ENCODE peak calls at places on chromosomes 13 and 19, in ten cellular contexts. One of them, this sample, is unnamed.

GRCh38 chr19:11223208-11223607 is 16.2 kb upstream of the ANGPTL8 start:
- DNase-seq in spleen: no peak
- DNase-seq in tibial nerve: no peak
- DNase-seq in esophagus squamous epithelium: no peak
- DNase-seq in IMR-90: no peak
- DNase-seq in transverse colon: no peak
- DNase-seq in uterus: no peak
- DNase-seq in GM12878: no peak
- DNase-seq in ovary: no peak
- DNase-seq in adrenal gland: no peak
- DNase-seq in this sample: no peak

GRCh38 chr13:46347277-46347676 is 39.8 kb downstream of the RUBCNL start:
- DNase-seq in spleen: no peak
- DNase-seq in tibial nerve: no peak
- DNase-seq in esophagus squamous epithelium: no peak
- DNase-seq in IMR-90: no peak
- DNase-seq in transverse colon: no peak
- DNase-seq in uterus: no peak
- DNase-seq in GM12878: no peak
- DNase-seq in ovary: no peak
- DNase-seq in adrenal gland: no peak
- DNase-seq in this sample: no peak

GRCh38 chr13:28299941-28300340 is 161.6 kb downstream of the PAN3 start:
- DNase-seq in spleen: no peak
- DNase-seq in tibial nerve: no peak
- DNase-seq in esophagus squamous epithelium: no peak
- DNase-seq in IMR-90: no peak
- DNase-seq in transverse colon: no peak
- DNase-seq in uterus: no peak
- DNase-seq in GM12878: no peak
- DNase-seq in ovary: no peak
- DNase-seq in adrenal gland: no peak
- DNase-seq in this sample: no peak

GRCh38 chr13:33472446-33472845 is 186.9 kb upstream of the STARD13 start:
- DNase-seq in spleen: no peak
- DNase-seq in tibial nerve: no peak
- DNase-seq in esophagus squamous epithelium: no peak
- DNase-seq in IMR-90: no peak
- DNase-seq in transverse colon: no peak
- DNase-seq in uterus: no peak
- DNase-seq in GM12878: no peak
- DNase-seq in ovary: no peak
- DNase-seq in adrenal gland: no peak
- DNase-seq in this sample: no peak

GRCh38 chr13:113321546-113321945 is 24.5 kb downstream of the LAMP1 start:
- DNase-seq in spleen: no peak
- DNase-seq in tibial nerve: no peak
- DNase-seq in esophagus squamous epithelium: no peak
- DNase-seq in IMR-90: no peak
- DNase-seq in transverse colon: no peak
- DNase-seq in uterus: no peak
- DNase-seq in GM12878: no peak
- DNase-seq in ovary: no peak
- DNase-seq in adrenal gland: no peak
- DNase-seq in this sample: no peak

GRCh38 chr19:788821-789472 is 8.3 kb upstream of the PTBP1 start:
- DNase-seq in spleen: no peak
- DNase-seq in tibial nerve: no peak
- DNase-seq in esophagus squamous epithelium: no peak
- DNase-seq in IMR-90: no peak
- DNase-seq in transverse colon: no peak
- DNase-seq in uterus: no peak
- DNase-seq in GM12878: no peak
- DNase-seq in ovary: no peak
- DNase-seq in adrenal gland: no peak
- DNase-seq in this sample: no peak

GRCh38 chr19:40143612-40144011 is 47.6 kb upstream of the MAP3K10 start:
- DNase-seq in spleen: peak
- DNase-seq in tibial nerve: no peak
- DNase-seq in esophagus squamous epithelium: no peak
- DNase-seq in IMR-90: no peak
- DNase-seq in transverse colon: peak
- DNase-seq in uterus: no peak
- DNase-seq in GM12878: no peak
- DNase-seq in ovary: no peak
- DNase-seq in adrenal gland: no peak
- DNase-seq in this sample: no peak

GRCh38 chr13:109144693-109145437 is 515.5 kb downstream of the MYO16 start:
- DNase-seq in spleen: no peak
- DNase-seq in tibial nerve: no peak
- DNase-seq in esophagus squamous epithelium: no peak
- DNase-seq in IMR-90: no peak
- DNase-seq in transverse colon: no peak
- DNase-seq in uterus: no peak
- DNase-seq in GM12878: no peak
- DNase-seq in ovary: no peak
- DNase-seq in adrenal gland: no peak
- DNase-seq in this sample: no peak

GRCh38 chr19:46132508-46133100 is 8.1 kb upstream of the IGFL3 start:
- DNase-seq in spleen: no peak
- DNase-seq in tibial nerve: no peak
- DNase-seq in esophagus squamous epithelium: no peak
- DNase-seq in IMR-90: no peak
- DNase-seq in transverse colon: no peak
- DNase-seq in uterus: no peak
- DNase-seq in GM12878: no peak
- DNase-seq in ovary: no peak
- DNase-seq in adrenal gland: no peak
- DNase-seq in this sample: peak

GRCh38 chr19:16541526-16542044 is 652 bp downstream of the CHERP start:
- DNase-seq in spleen: no peak
- DNase-seq in tibial nerve: no peak
- DNase-seq in esophagus squamous epithelium: no peak
- DNase-seq in IMR-90: peak
- DNase-seq in transverse colon: no peak
- DNase-seq in uterus: no peak
- DNase-seq in GM12878: no peak
- DNase-seq in ovary: no peak
- DNase-seq in adrenal gland: no peak
- DNase-seq in this sample: no peak

GRCh38 chr19:10535613-10536012 is 8.1 kb upstream of the ATG4D start:
- DNase-seq in spleen: no peak
- DNase-seq in tibial nerve: no peak
- DNase-seq in esophagus squamous epithelium: no peak
- DNase-seq in IMR-90: peak
- DNase-seq in transverse colon: no peak
- DNase-seq in uterus: no peak
- DNase-seq in GM12878: no peak
- DNase-seq in ovary: no peak
- DNase-seq in adrenal gland: no peak
- DNase-seq in this sample: no peak

GRCh38 chr13:48492123-48493075 is 40.5 kb downstream of the RCBTB2 start:
- DNase-seq in spleen: peak
- DNase-seq in tibial nerve: peak
- DNase-seq in esophagus squamous epithelium: peak
- DNase-seq in IMR-90: peak
- DNase-seq in transverse colon: peak
- DNase-seq in uterus: peak
- DNase-seq in GM12878: peak
- DNase-seq in ovary: peak
- DNase-seq in adrenal gland: peak
- DNase-seq in this sample: no peak

GRCh38 chr19:48613024-48613851 is 1.6 kb downstream of the FAM83E start:
- DNase-seq in spleen: peak
- DNase-seq in tibial nerve: no peak
- DNase-seq in esophagus squamous epithelium: no peak
- DNase-seq in IMR-90: no peak
- DNase-seq in transverse colon: peak
- DNase-seq in uterus: no peak
- DNase-seq in GM12878: no peak
- DNase-seq in ovary: no peak
- DNase-seq in adrenal gland: no peak
- DNase-seq in this sample: no peak

GRCh38 chr19:35117017-35117570 is 1.5 kb downstream of the FXYD3 start:
- DNase-seq in spleen: no peak
- DNase-seq in tibial nerve: no peak
- DNase-seq in esophagus squamous epithelium: no peak
- DNase-seq in IMR-90: no peak
- DNase-seq in transverse colon: no peak
- DNase-seq in uterus: no peak
- DNase-seq in GM12878: no peak
- DNase-seq in ovary: no peak
- DNase-seq in adrenal gland: no peak
- DNase-seq in this sample: no peak

GRCh38 chr19:35117791-35118190 is 2.2 kb downstream of the FXYD3 start:
- DNase-seq in spleen: no peak
- DNase-seq in tibial nerve: no peak
- DNase-seq in esophagus squamous epithelium: no peak
- DNase-seq in IMR-90: no peak
- DNase-seq in transverse colon: peak
- DNase-seq in uterus: no peak
- DNase-seq in GM12878: no peak
- DNase-seq in ovary: no peak
- DNase-seq in adrenal gland: no peak
- DNase-seq in this sample: no peak

GRCh38 chr19:35119091-35119490 is 3.5 kb downstream of the FXYD3 start:
- DNase-seq in spleen: no peak
- DNase-seq in tibial nerve: no peak
- DNase-seq in esophagus squamous epithelium: no peak
- DNase-seq in IMR-90: no peak
- DNase-seq in transverse colon: no peak
- DNase-seq in uterus: no peak
- DNase-seq in GM12878: no peak
- DNase-seq in ovary: no peak
- DNase-seq in adrenal gland: no peak
- DNase-seq in this sample: no peak

GRCh38 chr19:35119578-35119977 is 4.0 kb downstream of the FXYD3 start:
- DNase-seq in spleen: no peak
- DNase-seq in tibial nerve: no peak
- DNase-seq in esophagus squamous epithelium: no peak
- DNase-seq in IMR-90: no peak
- DNase-seq in transverse colon: no peak
- DNase-seq in uterus: no peak
- DNase-seq in GM12878: no peak
- DNase-seq in ovary: no peak
- DNase-seq in adrenal gland: no peak
- DNase-seq in this sample: no peak

GRCh38 chr19:35118268-35119026 is 2.8 kb downstream of the FXYD3 start:
- DNase-seq in spleen: no peak
- DNase-seq in tibial nerve: no peak
- DNase-seq in esophagus squamous epithelium: no peak
- DNase-seq in IMR-90: no peak
- DNase-seq in transverse colon: peak
- DNase-seq in uterus: no peak
- DNase-seq in GM12878: no peak
- DNase-seq in ovary: no peak
- DNase-seq in adrenal gland: no peak
- DNase-seq in this sample: no peak
- H3K27ac ChIP-seq in spleen: peak
- H3K27ac ChIP-seq in tibial nerve: peak
- H3K27ac ChIP-seq in esophagus squamous epithelium: peak
- H3K27ac ChIP-seq in IMR-90: no peak
- H3K27ac ChIP-seq in transverse colon: peak
- H3K27ac ChIP-seq in uterus: no peak
- H3K27ac ChIP-seq in GM12878: no peak
- H3K27ac ChIP-seq in ovary: peak
- H3K27ac ChIP-seq in adrenal gland: no peak
- H3K27ac ChIP-seq in this sample: peak

DNA sequence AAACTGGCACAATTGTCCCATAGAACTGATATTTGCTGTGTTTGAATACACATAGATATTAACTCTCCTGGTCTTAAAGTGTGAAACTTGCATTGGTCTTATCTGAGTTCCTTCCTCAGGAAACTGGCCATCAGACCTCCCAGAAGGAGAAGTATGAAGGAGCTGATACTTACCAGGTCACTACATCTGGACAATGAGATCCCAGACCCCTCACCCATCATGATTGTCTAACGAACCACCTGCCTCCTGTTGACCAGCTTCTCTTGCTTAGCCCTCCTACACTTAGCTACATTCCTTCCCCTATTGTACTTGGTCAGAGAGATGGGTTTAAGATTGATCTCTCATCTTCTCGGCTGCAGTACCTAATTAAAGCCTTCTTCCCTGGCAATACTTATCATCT is 413.3 kb downstream of the KCTD12 start:
- DNase-seq in spleen: no peak
- DNase-seq in tibial nerve: no peak
- DNase-seq in esophagus squamous epithelium: no peak
- DNase-seq in IMR-90: no peak
- DNase-seq in transverse colon: no peak
- DNase-seq in uterus: no peak
- DNase-seq in GM12878: no peak
- DNase-seq in ovary: no peak
- DNase-seq in adrenal gland: no peak
- DNase-seq in this sample: no peak
- TF ChIP-seq POLR2A in spleen: no peak
- TF ChIP-seq POLR2A in tibial nerve: no peak
- TF ChIP-seq POLR2A in esophagus squamous epithelium: no peak
- TF ChIP-seq POLR2A in IMR-90: no peak
- TF ChIP-seq POLR2A in transverse colon: no peak
- TF ChIP-seq POLR2A in uterus: no peak
- TF ChIP-seq POLR2A in GM12878: no peak
- TF ChIP-seq POLR2A in ovary: no peak
- TF ChIP-seq POLR2A in adrenal gland: no peak
- TF ChIP-seq POLR2A in this sample: no peak

DNA sequence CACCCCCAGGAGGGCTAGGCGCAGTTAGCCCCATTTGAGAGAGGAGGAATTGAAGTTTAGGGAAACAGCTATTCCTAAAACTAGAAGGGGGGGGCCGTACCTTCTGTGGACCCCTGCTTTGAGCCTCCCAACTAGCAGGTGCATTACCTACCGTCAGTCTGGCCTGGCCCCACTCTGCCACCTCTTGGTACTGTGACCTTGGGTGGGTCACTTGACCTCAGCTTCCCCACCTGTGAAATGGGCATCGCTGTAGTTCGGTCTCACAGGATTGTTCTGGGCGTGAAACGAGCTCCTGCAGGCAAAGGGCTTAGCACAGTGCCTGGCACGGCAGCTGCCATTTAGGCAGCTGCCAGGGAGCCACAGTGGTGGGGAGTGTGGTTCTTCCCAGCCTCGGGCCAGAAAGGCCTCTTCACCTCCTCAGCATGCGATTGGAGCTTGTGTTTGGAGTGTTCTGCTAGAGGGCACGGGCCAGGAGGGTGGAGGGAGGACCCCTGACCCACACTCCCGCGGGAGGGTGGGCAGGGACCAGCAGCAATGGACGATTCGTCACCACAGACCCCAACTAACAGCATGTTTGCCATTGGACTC is 32.0 kb downstream of the CAPN12 start:
- DNase-seq in spleen: no peak
- DNase-seq in tibial nerve: no peak
- DNase-seq in esophagus squamous epithelium: no peak
- DNase-seq in IMR-90: no peak
- DNase-seq in transverse colon: no peak
- DNase-seq in uterus: no peak
- DNase-seq in GM12878: no peak
- DNase-seq in ovary: no peak
- DNase-seq in adrenal gland: no peak
- DNase-seq in this sample: no peak
- H3K27ac ChIP-seq in spleen: no peak
- H3K27ac ChIP-seq in tibial nerve: peak
- H3K27ac ChIP-seq in esophagus squamous epithelium: peak
- H3K27ac ChIP-seq in IMR-90: peak
- H3K27ac ChIP-seq in transverse colon: peak
- H3K27ac ChIP-seq in uterus: peak
- H3K27ac ChIP-seq in GM12878: no peak
- H3K27ac ChIP-seq in ovary: peak
- H3K27ac ChIP-seq in adrenal gland: peak
- H3K27ac ChIP-seq in this sample: peak

GRCh38 chr19:1855040-1855827 is 7.0 kb upstream of the REXO1 start:
- DNase-seq in spleen: peak
- DNase-seq in tibial nerve: peak
- DNase-seq in esophagus squamous epithelium: peak
- DNase-seq in IMR-90: peak
- DNase-seq in transverse colon: peak
- DNase-seq in uterus: peak
- DNase-seq in GM12878: peak
- DNase-seq in ovary: peak
- DNase-seq in adrenal gland: peak
- DNase-seq in this sample: peak
- TF ChIP-seq POLR2A in spleen: peak
- TF ChIP-seq POLR2A in tibial nerve: peak
- TF ChIP-seq POLR2A in esophagus squamous epithelium: no peak
- TF ChIP-seq POLR2A in IMR-90: peak
- TF ChIP-seq POLR2A in transverse colon: peak
- TF ChIP-seq POLR2A in uterus: peak
- TF ChIP-seq POLR2A in GM12878: peak
- TF ChIP-seq POLR2A in ovary: no peak
- TF ChIP-seq POLR2A in adrenal gland: no peak
- TF ChIP-seq POLR2A in this sample: no peak